ENCODE peak calls at places on chromosomes 1 and 21, in four cellular contexts. One of them, this sample, is unnamed.

GRCh38 chr1:108636876-108637275 is 24.0 kb downstream of the HENMT1 start:
- DNase-seq in breast epithelium: no peak
- DNase-seq in stimulated activated CD4-positive, alpha-beta T cell treated with anti-CD3 and anti-CD28 coated beads, TNF-alpha, amount 100 ng/mL, for 48 hours: no peak
- DNase-seq in HS-27A: no peak
- DNase-seq in this sample: no peak

GRCh38 chr1:240030236-240030635 is 61.4 kb upstream of the FMN2 start:
- DNase-seq in breast epithelium: no peak
- DNase-seq in stimulated activated CD4-positive, alpha-beta T cell treated with anti-CD3 and anti-CD28 coated beads, TNF-alpha, amount 100 ng/mL, for 48 hours: no peak
- DNase-seq in HS-27A: peak
- DNase-seq in this sample: no peak

GRCh38 chr1:201480231-201481003 is 11.4 kb upstream of the PHLDA3 start:
- DNase-seq in breast epithelium: peak
- DNase-seq in stimulated activated CD4-positive, alpha-beta T cell treated with anti-CD3 and anti-CD28 coated beads, TNF-alpha, amount 100 ng/mL, for 48 hours: peak
- DNase-seq in HS-27A: no peak
- DNase-seq in this sample: no peak

GRCh38 chr1:172292840-172293239 is 127.6 kb upstream of the C1orf105 start:
- DNase-seq in breast epithelium: no peak
- DNase-seq in stimulated activated CD4-positive, alpha-beta T cell treated with anti-CD3 and anti-CD28 coated beads, TNF-alpha, amount 100 ng/mL, for 48 hours: no peak
- DNase-seq in HS-27A: no peak
- DNase-seq in this sample: no peak

GRCh38 chr1:93358293-93358692 is 12.6 kb downstream of the DR1 start:
- DNase-seq in breast epithelium: no peak
- DNase-seq in stimulated activated CD4-positive, alpha-beta T cell treated with anti-CD3 and anti-CD28 coated beads, TNF-alpha, amount 100 ng/mL, for 48 hours: no peak
- DNase-seq in HS-27A: no peak
- DNase-seq in this sample: no peak

GRCh38 chr1:109115685-109116084 is 1.8 kb downstream of the ELAPOR1 start:
- DNase-seq in breast epithelium: no peak
- DNase-seq in stimulated activated CD4-positive, alpha-beta T cell treated with anti-CD3 and anti-CD28 coated beads, TNF-alpha, amount 100 ng/mL, for 48 hours: no peak
- DNase-seq in HS-27A: no peak
- DNase-seq in this sample: no peak

GRCh38 chr1:9845914-9846313 is 22.1 kb upstream of the CLSTN1 start:
- DNase-seq in breast epithelium: no peak
- DNase-seq in stimulated activated CD4-positive, alpha-beta T cell treated with anti-CD3 and anti-CD28 coated beads, TNF-alpha, amount 100 ng/mL, for 48 hours: no peak
- DNase-seq in HS-27A: no peak
- DNase-seq in this sample: no peak

GRCh38 chr1:185337221-185337620 is 20.2 kb upstream of the IVNS1ABP start:
- DNase-seq in breast epithelium: no peak
- DNase-seq in stimulated activated CD4-positive, alpha-beta T cell treated with anti-CD3 and anti-CD28 coated beads, TNF-alpha, amount 100 ng/mL, for 48 hours: no peak
- DNase-seq in HS-27A: no peak
- DNase-seq in this sample: peak

GRCh38 chr21:37932936-37933335 is 16.7 kb upstream of the KCNJ6 start:
- DNase-seq in breast epithelium: no peak
- DNase-seq in stimulated activated CD4-positive, alpha-beta T cell treated with anti-CD3 and anti-CD28 coated beads, TNF-alpha, amount 100 ng/mL, for 48 hours: no peak
- DNase-seq in HS-27A: no peak
- DNase-seq in this sample: no peak

GRCh38 chr1:224759570-224760562 is 143.7 kb downstream of the CNIH3 start:
- DNase-seq in breast epithelium: no peak
- DNase-seq in stimulated activated CD4-positive, alpha-beta T cell treated with anti-CD3 and anti-CD28 coated beads, TNF-alpha, amount 100 ng/mL, for 48 hours: no peak
- DNase-seq in HS-27A: no peak
- DNase-seq in this sample: no peak

GRCh38 chr1:151352001-151352718 is 5.1 kb upstream of the RFX5 start:
- DNase-seq in breast epithelium: no peak
- DNase-seq in stimulated activated CD4-positive, alpha-beta T cell treated with anti-CD3 and anti-CD28 coated beads, TNF-alpha, amount 100 ng/mL, for 48 hours: no peak
- DNase-seq in HS-27A: no peak
- DNase-seq in this sample: peak

GRCh38 chr1:244341455-244342450 is 110.0 kb downstream of the ADSS2 start:
- DNase-seq in breast epithelium: no peak
- DNase-seq in stimulated activated CD4-positive, alpha-beta T cell treated with anti-CD3 and anti-CD28 coated beads, TNF-alpha, amount 100 ng/mL, for 48 hours: no peak
- DNase-seq in HS-27A: no peak
- DNase-seq in this sample: peak

GRCh38 chr1:13710097-13710496 is 10.1 kb downstream of the PRDM2 start:
- DNase-seq in breast epithelium: no peak
- DNase-seq in stimulated activated CD4-positive, alpha-beta T cell treated with anti-CD3 and anti-CD28 coated beads, TNF-alpha, amount 100 ng/mL, for 48 hours: no peak
- DNase-seq in HS-27A: no peak
- DNase-seq in this sample: no peak

GRCh38 chr1:152367436-152367835 is 7.6 kb upstream of the FLG2 start:
- DNase-seq in breast epithelium: no peak
- DNase-seq in stimulated activated CD4-positive, alpha-beta T cell treated with anti-CD3 and anti-CD28 coated beads, TNF-alpha, amount 100 ng/mL, for 48 hours: no peak
- DNase-seq in HS-27A: no peak
- DNase-seq in this sample: no peak

GRCh38 chr1:54276617-54277450 is 76.9 kb downstream of the MRPL37 start:
- DNase-seq in breast epithelium: no peak
- DNase-seq in stimulated activated CD4-positive, alpha-beta T cell treated with anti-CD3 and anti-CD28 coated beads, TNF-alpha, amount 100 ng/mL, for 48 hours: no peak
- DNase-seq in HS-27A: no peak
- DNase-seq in this sample: no peak

GRCh38 chr1:62377043-62377562 is 57.9 kb upstream of the KANK4 start:
- DNase-seq in breast epithelium: no peak
- DNase-seq in stimulated activated CD4-positive, alpha-beta T cell treated with anti-CD3 and anti-CD28 coated beads, TNF-alpha, amount 100 ng/mL, for 48 hours: no peak
- DNase-seq in HS-27A: no peak
- DNase-seq in this sample: no peak

GRCh38 chr1:1462318-1462966 is 9.1 kb upstream of the ATAD3B start:
- DNase-seq in breast epithelium: no peak
- DNase-seq in stimulated activated CD4-positive, alpha-beta T cell treated with anti-CD3 and anti-CD28 coated beads, TNF-alpha, amount 100 ng/mL, for 48 hours: no peak
- DNase-seq in HS-27A: no peak
- DNase-seq in this sample: no peak

GRCh38 chr1:174326278-174326677 is 121.5 kb upstream of the GPR52 start:
- DNase-seq in breast epithelium: no peak
- DNase-seq in stimulated activated CD4-positive, alpha-beta T cell treated with anti-CD3 and anti-CD28 coated beads, TNF-alpha, amount 100 ng/mL, for 48 hours: no peak
- DNase-seq in HS-27A: no peak
- DNase-seq in this sample: no peak

GRCh38 chr1:194807530-194808220 is 1621.3 kb upstream of the B3GALT2 start:
- DNase-seq in breast epithelium: no peak
- DNase-seq in stimulated activated CD4-positive, alpha-beta T cell treated with anti-CD3 and anti-CD28 coated beads, TNF-alpha, amount 100 ng/mL, for 48 hours: no peak
- DNase-seq in HS-27A: no peak
- DNase-seq in this sample: no peak

This sample was measured in M059J.